ENCODE peak calls at places on chromosomes 16 and 17, in ten cellular contexts. One of them, this sample, is unnamed.

GRCh38 chr16:51050379-51050710 is 100.7 kb downstream of the SALL1 start:
- DNase-seq in nephron progenitor cell: no peak
- DNase-seq in lower leg skin: no peak
- DNase-seq in A549: no peak
- DNase-seq in choroid plexus epithelial cell: no peak
- DNase-seq in pancreas: no peak
- DNase-seq in GM06990: no peak
- DNase-seq in fibroblast of the aortic adventitia: no peak
- DNase-seq in CD8-positive, alpha-beta T cell: no peak
- DNase-seq in Calu3: no peak
- DNase-seq in this sample: no peak

GRCh38 chr16:35570946-35571345 is 2111.5 kb downstream of the TP53TG3F start:
- DNase-seq in nephron progenitor cell: no peak
- DNase-seq in lower leg skin: no peak
- DNase-seq in A549: no peak
- DNase-seq in choroid plexus epithelial cell: no peak
- DNase-seq in pancreas: no peak
- DNase-seq in GM06990: no peak
- DNase-seq in fibroblast of the aortic adventitia: no peak
- DNase-seq in CD8-positive, alpha-beta T cell: no peak
- DNase-seq in Calu3: no peak
- DNase-seq in this sample: no peak

GRCh38 chr17:19533036-19533717 is 477 bp upstream of the SLC47A1 start:
- DNase-seq in nephron progenitor cell: no peak
- DNase-seq in lower leg skin: no peak
- DNase-seq in A549: no peak
- DNase-seq in choroid plexus epithelial cell: no peak
- DNase-seq in pancreas: no peak
- DNase-seq in GM06990: no peak
- DNase-seq in fibroblast of the aortic adventitia: no peak
- DNase-seq in CD8-positive, alpha-beta T cell: no peak
- DNase-seq in Calu3: no peak
- DNase-seq in this sample: no peak

GRCh38 chr17:72370819-72371218 is 250.0 kb downstream of the SOX9 start:
- DNase-seq in nephron progenitor cell: no peak
- DNase-seq in lower leg skin: no peak
- DNase-seq in A549: peak; percentile 60
- DNase-seq in choroid plexus epithelial cell: peak; percentile 67
- DNase-seq in pancreas: no peak
- DNase-seq in GM06990: no peak
- DNase-seq in fibroblast of the aortic adventitia: peak; percentile 74
- DNase-seq in CD8-positive, alpha-beta T cell: no peak
- DNase-seq in Calu3: no peak
- DNase-seq in this sample: no peak

GRCh38 chr17:3669548-3669947 is 936 bp downstream of the EMC6 start:
- DNase-seq in nephron progenitor cell: no peak
- DNase-seq in lower leg skin: no peak
- DNase-seq in A549: no peak
- DNase-seq in choroid plexus epithelial cell: no peak
- DNase-seq in pancreas: no peak
- DNase-seq in GM06990: no peak
- DNase-seq in fibroblast of the aortic adventitia: no peak
- DNase-seq in CD8-positive, alpha-beta T cell: no peak
- DNase-seq in Calu3: no peak
- DNase-seq in this sample: no peak

GRCh38 chr16:9969580-9969979 is 212.6 kb downstream of the GRIN2A start:
- DNase-seq in nephron progenitor cell: no peak
- DNase-seq in lower leg skin: no peak
- DNase-seq in A549: no peak
- DNase-seq in choroid plexus epithelial cell: no peak
- DNase-seq in pancreas: no peak
- DNase-seq in GM06990: no peak
- DNase-seq in fibroblast of the aortic adventitia: no peak
- DNase-seq in CD8-positive, alpha-beta T cell: no peak
- DNase-seq in Calu3: no peak
- DNase-seq in this sample: no peak

GRCh38 chr17:49104511-49105074 is 28.0 kb upstream of the B4GALNT2 start:
- DNase-seq in nephron progenitor cell: no peak
- DNase-seq in lower leg skin: peak; percentile 42
- DNase-seq in A549: no peak
- DNase-seq in choroid plexus epithelial cell: peak; percentile 52
- DNase-seq in pancreas: no peak
- DNase-seq in GM06990: no peak
- DNase-seq in fibroblast of the aortic adventitia: no peak
- DNase-seq in CD8-positive, alpha-beta T cell: no peak
- DNase-seq in Calu3: no peak
- DNase-seq in this sample: no peak

GRCh38 chr17:2421315-2422147 is 20.7 kb upstream of the MNT start:
- DNase-seq in nephron progenitor cell: no peak
- DNase-seq in lower leg skin: peak; percentile 60
- DNase-seq in A549: no peak
- DNase-seq in choroid plexus epithelial cell: peak; percentile 58
- DNase-seq in pancreas: no peak
- DNase-seq in GM06990: no peak
- DNase-seq in fibroblast of the aortic adventitia: no peak
- DNase-seq in CD8-positive, alpha-beta T cell: no peak
- DNase-seq in Calu3: no peak
- DNase-seq in this sample: no peak

GRCh38 chr16:386641-387156 is 4.9 kb upstream of the PGAP6 start:
- DNase-seq in nephron progenitor cell: no peak
- DNase-seq in lower leg skin: no peak
- DNase-seq in A549: no peak
- DNase-seq in choroid plexus epithelial cell: no peak
- DNase-seq in pancreas: no peak
- DNase-seq in GM06990: no peak
- DNase-seq in fibroblast of the aortic adventitia: no peak
- DNase-seq in CD8-positive, alpha-beta T cell: no peak
- DNase-seq in Calu3: no peak
- DNase-seq in this sample: no peak

GRCh38 chr16:31016018-31016417 is 5.6 kb upstream of the STX1B start:
- DNase-seq in nephron progenitor cell: no peak
- DNase-seq in lower leg skin: no peak
- DNase-seq in A549: no peak
- DNase-seq in choroid plexus epithelial cell: no peak
- DNase-seq in pancreas: peak; percentile 27
- DNase-seq in GM06990: no peak
- DNase-seq in fibroblast of the aortic adventitia: no peak
- DNase-seq in CD8-positive, alpha-beta T cell: no peak
- DNase-seq in Calu3: peak; percentile 27
- DNase-seq in this sample: no peak

GRCh38 chr16:6946106-6946505 is 386.5 kb upstream of the RBFOX1 start:
- DNase-seq in nephron progenitor cell: no peak
- DNase-seq in lower leg skin: no peak
- DNase-seq in A549: no peak
- DNase-seq in choroid plexus epithelial cell: no peak
- DNase-seq in pancreas: no peak
- DNase-seq in GM06990: no peak
- DNase-seq in fibroblast of the aortic adventitia: no peak
- DNase-seq in CD8-positive, alpha-beta T cell: no peak
- DNase-seq in Calu3: no peak
- DNase-seq in this sample: no peak

GRCh38 chr16:60907645-60908044 is 1128.6 kb downstream of the CDH8 start:
- DNase-seq in nephron progenitor cell: no peak
- DNase-seq in lower leg skin: no peak
- DNase-seq in A549: no peak
- DNase-seq in choroid plexus epithelial cell: no peak
- DNase-seq in pancreas: no peak
- DNase-seq in GM06990: no peak
- DNase-seq in fibroblast of the aortic adventitia: no peak
- DNase-seq in CD8-positive, alpha-beta T cell: no peak
- DNase-seq in Calu3: no peak
- DNase-seq in this sample: no peak

GRCh38 chr17:28953444-28954118 is 2.3 kb upstream of the PHF12 start:
- DNase-seq in nephron progenitor cell: peak; percentile 83
- DNase-seq in lower leg skin: peak; percentile 89
- DNase-seq in A549: peak; percentile 72
- DNase-seq in choroid plexus epithelial cell: peak; percentile 72
- DNase-seq in pancreas: peak; percentile 45
- DNase-seq in GM06990: peak; percentile 29
- DNase-seq in fibroblast of the aortic adventitia: peak; percentile 49
- DNase-seq in CD8-positive, alpha-beta T cell: peak; percentile 39
- DNase-seq in Calu3: peak; percentile 56
- DNase-seq in this sample: peak; percentile 55

GRCh38 chr16:81902025-81902424 is 109.2 kb downstream of the SDR42E1 start:
- DNase-seq in nephron progenitor cell: no peak
- DNase-seq in lower leg skin: no peak
- DNase-seq in A549: no peak
- DNase-seq in choroid plexus epithelial cell: peak; percentile 85
- DNase-seq in pancreas: no peak
- DNase-seq in GM06990: no peak
- DNase-seq in fibroblast of the aortic adventitia: no peak
- DNase-seq in CD8-positive, alpha-beta T cell: no peak
- DNase-seq in Calu3: peak; percentile 19
- DNase-seq in this sample: no peak

GRCh38 chr16:81899601-81900000 is 111.7 kb downstream of the SDR42E1 start:
- DNase-seq in nephron progenitor cell: no peak
- DNase-seq in lower leg skin: no peak
- DNase-seq in A549: no peak
- DNase-seq in choroid plexus epithelial cell: no peak
- DNase-seq in pancreas: no peak
- DNase-seq in GM06990: no peak
- DNase-seq in fibroblast of the aortic adventitia: no peak
- DNase-seq in CD8-positive, alpha-beta T cell: no peak
- DNase-seq in Calu3: peak; percentile 78
- DNase-seq in this sample: no peak

GRCh38 chr16:81900456-81900855 is 110.8 kb downstream of the SDR42E1 start:
- DNase-seq in nephron progenitor cell: no peak
- DNase-seq in lower leg skin: no peak
- DNase-seq in A549: no peak
- DNase-seq in choroid plexus epithelial cell: no peak
- DNase-seq in pancreas: no peak
- DNase-seq in GM06990: no peak
- DNase-seq in fibroblast of the aortic adventitia: no peak
- DNase-seq in CD8-positive, alpha-beta T cell: no peak
- DNase-seq in Calu3: no peak
- DNase-seq in this sample: no peak

GRCh38 chr16:81901483-81901882 is 109.8 kb downstream of the SDR42E1 start:
- DNase-seq in nephron progenitor cell: no peak
- DNase-seq in lower leg skin: no peak
- DNase-seq in A549: no peak
- DNase-seq in choroid plexus epithelial cell: peak; percentile 84
- DNase-seq in pancreas: no peak
- DNase-seq in GM06990: no peak
- DNase-seq in fibroblast of the aortic adventitia: peak; percentile 8
- DNase-seq in CD8-positive, alpha-beta T cell: no peak
- DNase-seq in Calu3: peak; percentile 66
- DNase-seq in this sample: no peak

GRCh38 chr16:81900014-81900413 is 111.3 kb downstream of the SDR42E1 start:
- DNase-seq in nephron progenitor cell: no peak
- DNase-seq in lower leg skin: no peak
- DNase-seq in A549: no peak
- DNase-seq in choroid plexus epithelial cell: no peak
- DNase-seq in pancreas: no peak
- DNase-seq in GM06990: no peak
- DNase-seq in fibroblast of the aortic adventitia: no peak
- DNase-seq in CD8-positive, alpha-beta T cell: no peak
- DNase-seq in Calu3: no peak
- DNase-seq in this sample: no peak
- TF ChIP-seq CTCF in nephron progenitor cell: no peak
- TF ChIP-seq CTCF in lower leg skin: no peak
- TF ChIP-seq CTCF in A549: no peak
- TF ChIP-seq CTCF in choroid plexus epithelial cell: no peak
- TF ChIP-seq CTCF in pancreas: no peak
- TF ChIP-seq CTCF in GM06990: no peak
- TF ChIP-seq CTCF in fibroblast of the aortic adventitia: no peak
- TF ChIP-seq CTCF in CD8-positive, alpha-beta T cell: no peak
- TF ChIP-seq CTCF in Calu3: no peak
- TF ChIP-seq CTCF in this sample: no peak

GRCh38 chr16:49348408-49349176 is 25.0 kb upstream of the C16orf78 start:
- DNase-seq in nephron progenitor cell: no peak
- DNase-seq in lower leg skin: peak; percentile 75
- DNase-seq in A549: no peak
- DNase-seq in choroid plexus epithelial cell: no peak
- DNase-seq in pancreas: no peak
- DNase-seq in GM06990: no peak
- DNase-seq in fibroblast of the aortic adventitia: no peak
- DNase-seq in CD8-positive, alpha-beta T cell: no peak
- DNase-seq in Calu3: no peak
- DNase-seq in this sample: no peak
- TF ChIP-seq CTCF in nephron progenitor cell: no peak
- TF ChIP-seq CTCF in lower leg skin: no peak
- TF ChIP-seq CTCF in A549: no peak
- TF ChIP-seq CTCF in choroid plexus epithelial cell: peak; percentile 4
- TF ChIP-seq CTCF in pancreas: no peak
- TF ChIP-seq CTCF in GM06990: peak; percentile 31
- TF ChIP-seq CTCF in fibroblast of the aortic adventitia: no peak
- TF ChIP-seq CTCF in CD8-positive, alpha-beta T cell: no peak
- TF ChIP-seq CTCF in Calu3: no peak
- TF ChIP-seq CTCF in this sample: no peak

GRCh38 chr17:75207760-75208159 is 2.3 kb downstream of the NUP85 start:
- DNase-seq in nephron progenitor cell: no peak
- DNase-seq in lower leg skin: no peak
- DNase-seq in A549: no peak
- DNase-seq in choroid plexus epithelial cell: no peak
- DNase-seq in pancreas: no peak
- DNase-seq in GM06990: no peak
- DNase-seq in fibroblast of the aortic adventitia: no peak
- DNase-seq in CD8-positive, alpha-beta T cell: no peak
- DNase-seq in Calu3: no peak
- DNase-seq in this sample: no peak
- TF ChIP-seq CTCF in nephron progenitor cell: no peak
- TF ChIP-seq CTCF in lower leg skin: no peak
- TF ChIP-seq CTCF in A549: no peak
- TF ChIP-seq CTCF in choroid plexus epithelial cell: no peak
- TF ChIP-seq CTCF in pancreas: no peak
- TF ChIP-seq CTCF in GM06990: no peak
- TF ChIP-seq CTCF in fibroblast of the aortic adventitia: no peak
- TF ChIP-seq CTCF in CD8-positive, alpha-beta T cell: no peak
- TF ChIP-seq CTCF in Calu3: no peak
- TF ChIP-seq CTCF in this sample: no peak

GRCh38 chr17:74464730-74465377 is 1.6 kb upstream of the CD300A start:
- DNase-seq in nephron progenitor cell: no peak
- DNase-seq in lower leg skin: no peak
- DNase-seq in A549: no peak
- DNase-seq in choroid plexus epithelial cell: no peak
- DNase-seq in pancreas: no peak
- DNase-seq in GM06990: no peak
- DNase-seq in fibroblast of the aortic adventitia: no peak
- DNase-seq in CD8-positive, alpha-beta T cell: no peak
- DNase-seq in Calu3: no peak
- DNase-seq in this sample: no peak

GRCh38 chr17:74466785-74467158 is 338 bp downstream of the CD300A start:
- DNase-seq in nephron progenitor cell: no peak
- DNase-seq in lower leg skin: no peak
- DNase-seq in A549: no peak
- DNase-seq in choroid plexus epithelial cell: no peak
- DNase-seq in pancreas: no peak
- DNase-seq in GM06990: peak; percentile 63
- DNase-seq in fibroblast of the aortic adventitia: no peak
- DNase-seq in CD8-positive, alpha-beta T cell: no peak
- DNase-seq in Calu3: no peak
- DNase-seq in this sample: no peak

GRCh38 chr17:74465378-74466110 is 890 bp upstream of the CD300A start:
- DNase-seq in nephron progenitor cell: no peak
- DNase-seq in lower leg skin: no peak
- DNase-seq in A549: no peak
- DNase-seq in choroid plexus epithelial cell: no peak
- DNase-seq in pancreas: no peak
- DNase-seq in GM06990: no peak
- DNase-seq in fibroblast of the aortic adventitia: no peak
- DNase-seq in CD8-positive, alpha-beta T cell: no peak
- DNase-seq in Calu3: no peak
- DNase-seq in this sample: no peak

GRCh38 chr17:74467221-74467951 is 952 bp downstream of the CD300A start:
- DNase-seq in nephron progenitor cell: no peak
- DNase-seq in lower leg skin: no peak
- DNase-seq in A549: no peak
- DNase-seq in choroid plexus epithelial cell: no peak
- DNase-seq in pancreas: no peak
- DNase-seq in GM06990: peak; percentile 69
- DNase-seq in fibroblast of the aortic adventitia: no peak
- DNase-seq in CD8-positive, alpha-beta T cell: no peak
- DNase-seq in Calu3: no peak
- DNase-seq in this sample: peak; percentile 82

GRCh38 chr17:74466111-74466784 is at the start of gene CD300A:
- DNase-seq in nephron progenitor cell: no peak
- DNase-seq in lower leg skin: no peak
- DNase-seq in A549: no peak
- DNase-seq in choroid plexus epithelial cell: no peak
- DNase-seq in pancreas: no peak
- DNase-seq in GM06990: peak; percentile 67
- DNase-seq in fibroblast of the aortic adventitia: no peak
- DNase-seq in CD8-positive, alpha-beta T cell: no peak
- DNase-seq in Calu3: peak; percentile 17
- DNase-seq in this sample: no peak
- TF ChIP-seq CTCF in nephron progenitor cell: no peak
- TF ChIP-seq CTCF in lower leg skin: no peak
- TF ChIP-seq CTCF in A549: no peak
- TF ChIP-seq CTCF in choroid plexus epithelial cell: no peak
- TF ChIP-seq CTCF in pancreas: no peak
- TF ChIP-seq CTCF in GM06990: no peak
- TF ChIP-seq CTCF in fibroblast of the aortic adventitia: no peak
- TF ChIP-seq CTCF in CD8-positive, alpha-beta T cell: no peak
- TF ChIP-seq CTCF in Calu3: no peak
- TF ChIP-seq CTCF in this sample: no peak